ENCODE peak calls at places on chromosomes 13 and 19, in six cellular contexts. Y is Panc1, F is thoracic aorta, H is hepatocyte, D is transverse colon, B is uterus. X is an unnamed sample. For H3K4me1, the result is how much of the 10 kb centered on the place peaks cover.

GRCh38 chr13:100442095-100442832 is 146.3 kb downstream of the GGACT start:
- DNase-seq in Y (no peak), F (no peak), H (no peak), D (no peak), B (no peak), X (peak)

GRCh38 chr19:4130635-4131438 is 6.9 kb upstream of the MAP2K2 start:
- DNase-seq in Y (no peak), F (no peak), H (peak), D (peak), B (no peak), X (no peak)

GRCh38 chr13:106362637-106363036 is 172.8 kb downstream of the EFNB2 start:
- DNase-seq in Y (no peak), F (no peak), H (no peak), D (no peak), B (no peak), X (no peak)

GRCh38 chr19:57321164-57321563 is 892 bp downstream of the ZNF543 start:
- DNase-seq in Y (no peak), F (no peak), H (no peak), D (no peak), B (no peak), X (no peak)

GRCh38 chr13:71722206-71722605 is 144.8 kb downstream of the DACH1 start:
- DNase-seq in Y (no peak), F (no peak), H (no peak), D (no peak), B (no peak), X (no peak)

GRCh38 chr13:76856141-76856571 is 30.0 kb downstream of the KCTD12 start:
- DNase-seq in Y (no peak), F (no peak), H (no peak), D (no peak), B (no peak), X (no peak)

GRCh38 chr13:49693191-49693733 is 2.0 kb upstream of the EBPL start:
- DNase-seq in Y (no peak), F (no peak), H (no peak), D (no peak), B (no peak), X (no peak)

GRCh38 chr13:49446473-49446872 is 2.4 kb downstream of the SETDB2 start:
- DNase-seq in Y (no peak), F (no peak), H (no peak), D (no peak), B (no peak), X (no peak)

GRCh38 chr13:40352807-40353562 is 313.5 kb downstream of the FOXO1 start:
- DNase-seq in Y (no peak), F (no peak), H (peak), D (no peak), B (peak), X (no peak)

GRCh38 chr13:97302611-97303010 is 80.5 kb downstream of the MBNL2 start:
- DNase-seq in Y (no peak), F (no peak), H (no peak), D (no peak), B (no peak), X (no peak)

GRCh38 chr13:112977091-112977490 is 8.1 kb downstream of the MCF2L start:
- DNase-seq in Y (no peak), F (no peak), H (no peak), D (no peak), B (no peak), X (no peak)

DNA sequence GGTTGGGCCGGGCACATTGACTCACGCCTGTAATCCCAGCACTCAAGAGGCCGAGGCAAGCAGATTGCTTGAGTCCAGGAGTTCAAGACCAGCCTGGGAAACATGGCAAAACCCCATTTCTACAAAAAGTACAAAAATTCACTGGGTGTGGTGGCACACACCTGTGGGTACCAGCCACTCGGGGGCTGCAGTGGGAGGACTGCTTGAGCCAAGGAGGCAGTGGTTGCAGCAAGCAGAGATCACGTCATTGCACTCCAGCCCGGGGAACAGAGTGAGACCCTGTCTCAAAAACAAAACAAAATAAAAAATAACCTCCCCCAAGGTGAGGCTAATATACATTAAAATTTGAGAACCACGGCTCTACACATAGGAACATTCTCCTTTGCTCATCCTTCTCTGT is 24.9 kb downstream of the NLRP13 start:
- DNase-seq in Y (no peak), F (no peak), H (no peak), D (no peak), B (no peak), X (no peak)
- H3K4me3 ChIP-seq in Y (no peak), F (no peak), H (no peak), D (no peak), B (no peak), X (no peak)

GRCh38 chr19:575527-576506 is 3.4 kb downstream of the BSG start:
- DNase-seq in Y (no peak), F (no peak), H (peak), D (no peak), B (peak), X (peak)
- H3K4me1 ChIP-seq in Y (under half), F (under half), H (under half), D (half or more), B (under half), X (under half)

GRCh38 chr19:49583239-49583638 is 2.1 kb downstream of the PRRG2 start:
- DNase-seq in Y (no peak), F (no peak), H (no peak), D (no peak), B (no peak), X (no peak)

GRCh38 chr19:49580264-49581006 is at the start of gene NOSIP:
- DNase-seq in Y (peak), F (peak), H (peak), D (peak), B (peak), X (peak)

GRCh38 chr19:49581007-49581508 is at the start of gene PRRG2:
- DNase-seq in Y (no peak), F (no peak), H (peak), D (peak), B (no peak), X (no peak)

GRCh38 chr19:49579947-49580263 is 451 bp downstream of the NOSIP start:
- DNase-seq in Y (no peak), F (no peak), H (no peak), D (no peak), B (no peak), X (no peak)

DNA sequence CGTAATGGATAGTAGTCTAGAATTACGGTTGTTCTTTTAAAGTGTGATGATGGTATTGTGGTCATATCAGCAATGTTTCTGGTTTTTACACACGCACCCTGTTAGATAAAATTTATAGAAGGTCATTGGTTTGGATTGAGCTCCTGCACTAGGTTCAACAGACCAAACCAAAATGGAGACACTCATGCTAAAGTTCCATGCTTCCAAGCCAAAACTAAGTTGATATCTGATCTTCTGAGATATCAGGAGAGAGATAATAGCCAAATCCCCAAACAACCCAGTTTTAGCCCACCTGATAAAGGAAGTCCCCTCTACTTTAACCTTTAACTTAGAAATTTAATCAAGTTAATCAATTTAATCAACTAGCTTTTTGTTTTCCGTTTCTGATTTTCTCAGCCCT is 1.2 kb downstream of the NOSIP start:
- DNase-seq in Y (no peak), F (no peak), H (no peak), D (no peak), B (no peak), X (no peak)
- H3K4me3 ChIP-seq in Y (peak), F (peak), H (peak), D (no peak), B (no peak), X (no peak)

DNA sequence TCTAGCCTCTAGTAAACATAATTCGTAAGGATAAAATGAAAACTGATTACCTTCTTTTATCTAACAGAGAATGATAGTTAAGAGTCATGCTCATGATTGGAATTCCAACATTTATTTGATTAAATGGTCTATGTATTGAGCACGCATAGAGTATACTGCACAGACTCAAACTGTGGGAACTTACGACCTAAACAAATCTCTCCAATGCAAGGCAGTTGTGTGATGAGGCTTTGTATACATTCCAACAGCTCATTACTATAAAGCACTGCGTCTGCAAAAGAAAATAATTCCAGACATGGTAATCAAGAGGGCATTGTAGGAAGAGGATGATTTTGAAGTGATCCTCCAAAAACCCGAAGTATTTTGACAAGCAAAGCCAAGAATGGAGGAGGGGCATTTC is 169.5 kb downstream of the NUFIP1 start:
- DNase-seq in Y (no peak), F (no peak), H (no peak), D (no peak), B (no peak), X (no peak)
- H3K4me1 ChIP-seq in Y (under half), F (under half), H (under half), D (under half), B (under half), X (under half)

GRCh38 chr13:46580362-46580839 is 27.4 kb downstream of the LRCH1 start:
- DNase-seq in Y (no peak), F (no peak), H (no peak), D (no peak), B (no peak), X (no peak)
- H3K4me3 ChIP-seq in Y (no peak), F (no peak), H (no peak), D (no peak), B (no peak), X (no peak)

DNA sequence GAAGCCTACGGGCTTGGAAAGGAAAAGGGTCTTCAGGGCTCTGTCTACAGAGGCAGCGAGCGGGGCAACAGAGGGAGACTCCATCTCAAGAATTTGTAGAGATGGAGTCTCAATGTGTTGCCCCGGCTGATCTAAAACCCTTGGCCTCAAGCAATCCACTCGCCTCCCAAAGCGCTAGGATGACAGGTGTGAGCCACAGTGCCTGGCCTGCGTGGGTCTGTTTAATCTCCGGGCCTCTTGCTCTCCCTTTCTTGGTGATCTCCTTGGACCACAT is 8.1 kb downstream of the RPS9 start:
- DNase-seq in Y (no peak), F (no peak), H (no peak), D (no peak), B (no peak), X (no peak)
- H3K4me1 ChIP-seq in Y (half or more), F (under half), H (half or more), D (half or more), B (under half), X (half or more)

GRCh38 chr13:114068723-114069322 is 63.6 kb downstream of the RASA3 start:
- DNase-seq in Y (no peak), F (no peak), H (no peak), D (peak), B (peak), X (no peak)

GRCh38 chr13:114065926-114066774 is 66.3 kb downstream of the RASA3 start:
- DNase-seq in Y (no peak), F (no peak), H (no peak), D (peak), B (no peak), X (no peak)

GRCh38 chr13:114066956-114067355 is 65.5 kb downstream of the RASA3 start:
- DNase-seq in Y (no peak), F (no peak), H (no peak), D (no peak), B (no peak), X (no peak)

GRCh38 chr13:114067886-114068722 is 64.3 kb downstream of the RASA3 start:
- DNase-seq in Y (no peak), F (no peak), H (no peak), D (peak), B (peak), X (no peak)

DNA sequence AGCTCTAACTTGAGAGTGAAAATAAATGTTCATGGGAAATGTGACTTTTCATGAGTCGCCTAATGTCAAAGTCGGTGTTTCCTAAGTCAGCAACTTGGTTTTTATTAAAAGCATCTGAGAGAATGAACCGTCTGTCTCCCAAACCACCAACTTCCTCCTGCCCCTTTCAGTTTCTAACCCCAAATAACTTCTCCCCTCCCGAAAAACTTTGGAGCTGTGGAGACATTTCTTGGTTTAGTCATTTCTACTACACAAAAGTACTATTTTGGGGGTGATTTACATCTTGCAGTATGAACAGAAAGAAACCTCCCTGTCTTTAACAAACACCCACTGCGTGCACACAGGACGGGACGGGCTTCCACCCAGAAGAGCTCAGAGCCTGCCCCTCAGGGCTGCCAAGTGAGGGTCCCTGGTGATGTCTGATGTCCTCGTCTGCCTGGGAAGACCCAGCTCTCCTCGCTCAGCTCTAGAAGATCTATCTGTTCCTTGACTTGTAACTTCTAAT is 65.0 kb downstream of the RASA3 start:
- DNase-seq in Y (no peak), F (no peak), H (no peak), D (no peak), B (no peak), X (no peak)
- H3K4me3 ChIP-seq in Y (no peak), F (peak), H (no peak), D (no peak), B (no peak), X (no peak)

DNA sequence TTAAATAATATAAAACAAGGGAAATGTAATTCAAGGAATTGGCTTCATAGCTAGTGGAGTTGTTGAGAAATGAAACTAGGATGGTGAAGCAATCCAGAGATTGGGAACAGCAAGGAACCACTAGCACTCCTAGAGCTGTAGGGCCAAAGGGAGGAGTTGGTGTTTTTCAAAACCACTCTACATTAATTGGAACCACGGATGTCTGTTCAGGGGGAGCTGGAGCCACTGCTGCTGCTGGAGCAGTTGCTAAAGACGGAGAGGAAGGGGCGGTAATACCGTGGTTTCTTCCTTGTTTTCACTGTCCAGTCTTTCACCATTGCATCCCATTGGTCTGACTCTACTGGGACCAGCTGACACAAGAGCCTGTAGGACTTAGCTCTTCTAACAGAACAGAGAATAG is 8.5 kb downstream of the DNAJC15 start:
- DNase-seq in Y (no peak), F (no peak), H (no peak), D (no peak), B (no peak), X (no peak)
- H3K4me1 ChIP-seq in Y (under half), F (under half), H (under half), D (under half), B (under half), X (under half)

GRCh38 chr19:53455828-53456227 is 11.7 kb upstream of the ZNF813 start:
- DNase-seq in Y (no peak), F (no peak), H (no peak), D (no peak), B (no peak), X (no peak)
- H3K4me3 ChIP-seq in Y (no peak), F (no peak), H (no peak), D (no peak), B (no peak), X (no peak)